ENCODE peak calls at places on chromosome 19, in six cellular contexts. P, B, E, I, J and C are unnamed samples.

GRCh38 chr19:46537136-46538097 is 41.8 kb upstream of the PNMA8B start:
- DNase-seq in P (peak; percentile 65), B (peak; percentile 51), E (peak; percentile 19), I (peak; percentile 86), J (peak; percentile 45), C (no peak)

GRCh38 chr19:45595814-45596213 is 6.2 kb downstream of the GPR4 start:
- DNase-seq in P (no peak), B (no peak), E (no peak), I (no peak), J (peak; percentile 58), C (no peak)

GRCh38 chr19:31013391-31013975 is 335.8 kb downstream of the TSHZ3 start:
- DNase-seq in P (no peak), B (no peak), E (no peak), I (no peak), J (no peak), C (no peak)

GRCh38 chr19:38044267-38045111 is 137.5 kb downstream of the SIPA1L3 start:
- DNase-seq in P (no peak), B (no peak), E (peak; percentile 69), I (no peak), J (peak; percentile 47), C (no peak)

GRCh38 chr19:34173145-34173956 is 1.0 kb downstream of the LSM14A start:
- DNase-seq in P (peak; percentile 34), B (peak; percentile 51), E (peak; percentile 64), I (peak; percentile 84), J (peak; percentile 55), C (no peak)

GRCh38 chr19:47229674-47230121 is 1.3 kb downstream of the BBC3 start:
- DNase-seq in P (no peak), B (no peak), E (peak; percentile 45), I (no peak), J (peak; percentile 35), C (no peak)

GRCh38 chr19:46596008-46596407 is 5.1 kb upstream of the CALM3 start:
- DNase-seq in P (no peak), B (no peak), E (no peak), I (no peak), J (no peak), C (no peak)

GRCh38 chr19:50266896-50267295 is 62.3 kb downstream of the KCNC3 start:
- DNase-seq in P (peak; percentile 30), B (no peak), E (no peak), I (peak; percentile 60), J (no peak), C (no peak)

GRCh38 chr19:53945998-53946397 is 16.7 kb upstream of the CACNG8 start:
- DNase-seq in P (no peak), B (no peak), E (no peak), I (no peak), J (no peak), C (no peak)

GRCh38 chr19:53944416-53944815 is 18.3 kb upstream of the CACNG8 start:
- DNase-seq in P (no peak), B (no peak), E (no peak), I (no peak), J (no peak), C (no peak)

GRCh38 chr19:53945441-53945840 is 17.3 kb upstream of the CACNG8 start:
- DNase-seq in P (no peak), B (no peak), E (peak; percentile 20), I (no peak), J (peak; percentile 50), C (no peak)

GRCh38 chr19:53944933-53945332 is 17.8 kb upstream of the CACNG8 start:
- DNase-seq in P (no peak), B (no peak), E (no peak), I (no peak), J (no peak), C (no peak)

GRCh38 chr19:53942001-53942786 is 20.5 kb upstream of the CACNG8 start:
- DNase-seq in P (no peak), B (peak; percentile 62), E (no peak), I (no peak), J (no peak), C (no peak)
- TF ChIP-seq CTCF in P (no peak), B (no peak), E (no peak), I (no peak), J (peak; percentile 8), C (no peak)

GRCh38 chr19:41926028-41926860 is 2.0 kb downstream of the ERFL start:
- DNase-seq in P (no peak), B (no peak), E (no peak), I (no peak), J (no peak), C (no peak)
- H3K4me3 ChIP-seq in P (no peak overlapping the region), B (no peak overlapping the region), E (no peak overlapping the region), I (no peak overlapping the region), J (no peak overlapping the region), C (no peak overlapping the region)

GRCh38 chr19:19204181-19204580 is 967 bp upstream of the NR2C2AP start:
- DNase-seq in P (no peak), B (no peak), E (no peak), I (no peak), J (no peak), C (no peak)
- TF ChIP-seq CTCF in P (no peak), B (no peak), E (no peak), I (no peak), J (no peak), C (no peak)

DNA sequence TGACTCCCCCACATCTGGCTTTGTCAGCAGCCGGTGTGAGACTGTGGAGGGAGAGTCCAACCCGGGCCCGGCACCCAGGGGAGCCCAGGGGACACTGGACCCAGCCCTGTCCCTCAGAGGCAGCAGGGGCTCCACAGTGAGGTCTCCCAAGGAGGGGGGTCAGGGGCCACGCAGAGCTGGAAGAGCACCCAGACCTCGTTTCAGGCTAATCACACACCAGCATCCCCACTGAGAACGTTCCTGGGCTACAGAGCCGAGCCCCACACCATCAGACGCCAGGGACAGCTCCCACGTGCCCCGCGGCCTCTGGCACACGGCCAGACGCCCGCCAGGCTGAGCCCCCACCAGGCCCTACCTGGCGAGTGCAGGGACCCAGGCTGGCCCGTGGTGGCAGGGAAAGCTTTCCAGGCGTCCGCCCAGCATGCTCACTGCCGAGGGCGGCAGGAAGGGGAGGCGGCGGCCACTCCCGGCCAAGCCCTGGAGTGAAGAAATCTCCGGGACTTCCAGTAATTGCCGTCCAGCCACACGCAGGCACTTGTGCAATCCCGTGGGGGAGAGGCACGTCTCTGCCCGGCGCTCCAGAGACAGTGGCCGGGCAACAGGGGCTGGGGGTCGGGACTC is 19.2 kb downstream of the SBNO2 start:
- DNase-seq in P (peak; percentile 87), B (no peak), E (peak; percentile 86), I (peak; percentile 90), J (peak; percentile 92), C (no peak)
- H3K4me3 ChIP-seq in P (no peak overlapping the region), B (no peak overlapping the region), E (peak overlapping the region; percentile 26), I (no peak overlapping the region), J (peak overlapping the region; percentile 53), C (no peak overlapping the region)

GRCh38 chr19:51810228-51810627 is 15.3 kb downstream of the FPR3 start:
- DNase-seq in P (no peak), B (no peak), E (no peak), I (no peak), J (peak; percentile 44), C (no peak)
- TF ChIP-seq CTCF in P (no peak), B (no peak), E (no peak), I (no peak), J (peak; percentile 8), C (no peak)

DNA sequence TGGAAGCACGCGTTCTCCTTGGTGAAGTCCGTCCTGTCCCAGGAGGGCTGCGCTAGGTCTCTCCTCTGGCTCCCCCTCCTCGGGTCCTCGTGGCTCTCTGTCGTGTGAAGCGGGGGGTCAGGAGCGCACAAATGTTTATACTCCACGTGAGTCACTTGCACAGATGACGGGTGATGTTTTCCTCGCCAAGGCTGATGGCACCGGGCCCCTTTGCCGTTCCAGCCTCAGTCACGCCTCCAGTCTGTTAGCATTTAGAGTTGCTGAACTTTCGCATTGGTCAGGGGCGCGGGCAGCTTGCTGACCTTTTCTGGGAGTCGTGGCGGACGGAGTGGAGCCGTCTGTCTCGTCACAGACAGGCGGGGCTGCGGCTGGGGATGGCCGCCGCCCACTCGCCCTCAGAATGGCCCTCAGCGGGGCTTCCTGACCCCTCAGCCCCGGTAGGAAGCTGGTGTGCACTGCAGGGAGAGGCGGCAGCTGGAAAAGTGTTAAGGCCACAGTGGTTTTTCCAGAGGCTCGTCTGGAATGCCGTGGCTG is 13.7 kb downstream of the KLHL26 start:
- DNase-seq in P (peak; percentile 45), B (no peak), E (peak; percentile 81), I (peak; percentile 75), J (peak; percentile 89), C (no peak)
- H3K4me3 ChIP-seq in P (peak overlapping the region; percentile 16), B (no peak overlapping the region), E (peak overlapping the region; percentile 8), I (no peak overlapping the region), J (no peak overlapping the region), C (no peak overlapping the region)

GRCh38 chr19:14315433-14315832 is 65.8 kb upstream of the ADGRE5 start:
- DNase-seq in P (no peak), B (no peak), E (no peak), I (no peak), J (no peak), C (no peak)

GRCh38 chr19:14320253-14320652 is 61.0 kb upstream of the ADGRE5 start:
- DNase-seq in P (no peak), B (no peak), E (no peak), I (no peak), J (no peak), C (no peak)

GRCh38 chr19:14317157-14317556 is 64.1 kb upstream of the ADGRE5 start:
- DNase-seq in P (no peak), B (no peak), E (no peak), I (no peak), J (no peak), C (no peak)

GRCh38 chr19:14322889-14323463 is 58.3 kb upstream of the ADGRE5 start:
- DNase-seq in P (no peak), B (no peak), E (no peak), I (no peak), J (no peak), C (no peak)

GRCh38 chr19:14318873-14319272 is 62.4 kb upstream of the ADGRE5 start:
- DNase-seq in P (no peak), B (peak; percentile 60), E (no peak), I (peak; percentile 47), J (no peak), C (no peak)
- TF ChIP-seq CTCF in P (no peak), B (peak; percentile 51), E (peak; percentile 11), I (peak; percentile 17), J (peak; percentile 13), C (peak; percentile 15)

GRCh38 chr19:11182994-11183393 is 14.4 kb downstream of the KANK2 start:
- DNase-seq in P (no peak), B (no peak), E (no peak), I (no peak), J (no peak), C (no peak)

GRCh38 chr19:11181488-11181887 is 15.9 kb downstream of the KANK2 start:
- DNase-seq in P (no peak), B (no peak), E (no peak), I (no peak), J (no peak), C (no peak)

GRCh38 chr19:11179716-11180297 is 17.5 kb downstream of the KANK2 start:
- DNase-seq in P (no peak), B (no peak), E (no peak), I (no peak), J (no peak), C (no peak)

GRCh38 chr19:11177592-11177991 is 19.8 kb downstream of the KANK2 start:
- DNase-seq in P (no peak), B (no peak), E (no peak), I (no peak), J (no peak), C (no peak)

GRCh38 chr19:11180346-11180745 is 17.0 kb downstream of the KANK2 start:
- DNase-seq in P (no peak), B (no peak), E (no peak), I (no peak), J (peak; percentile 50), C (no peak)
- H3K4me3 ChIP-seq in P (no peak overlapping the region), B (no peak overlapping the region), E (no peak overlapping the region), I (no peak overlapping the region), J (no peak overlapping the region), C (no peak overlapping the region)